ENCODE peak calls at places on chromosomes 11 and 22, in ten cellular contexts. B, E, T, J, H, W, X, R, S and G are unnamed samples.

GRCh38 chr11:27201454-27202302 is 161.1 kb downstream of the BBOX1 start:
- DNase-seq in B (no peak), S (peak), X (no peak), J (no peak), E (peak), R (no peak), T (peak), W (no peak), H (peak), G (peak)

GRCh38 chr22:42644422-42645340 is 4.3 kb upstream of the ATP5MGL start:
- DNase-seq in T (no peak), B (no peak), J (no peak), R (no peak), W (peak), X (no peak), H (peak), S (peak), E (peak), G (peak)

GRCh38 chr11:112225753-112226061 is 521 bp upstream of the PTS start:
- DNase-seq in X (no peak), B (no peak), H (no peak), J (no peak), S (no peak), W (no peak), E (peak), T (no peak), R (no peak), G (peak)

GRCh38 chr11:8267280-8267679 is 3.6 kb upstream of the LMO1 start:
- DNase-seq in R (no peak), X (no peak), J (no peak), B (no peak), H (no peak), W (no peak), T (peak), S (no peak), E (no peak), G (no peak)

GRCh38 chr11:9726313-9727022 is 62.6 kb downstream of the SWAP70 start:
- DNase-seq in X (peak), R (no peak), J (no peak), E (peak), T (no peak), W (peak), H (no peak), S (no peak), B (peak), G (peak)

GRCh38 chr11:119092880-119093665 is 8.4 kb downstream of the HMBS start:
- DNase-seq in J (no peak), E (no peak), T (no peak), X (no peak), S (no peak), R (no peak), B (no peak), H (no peak), W (peak), G (peak)

GRCh38 chr11:71279916-71280645 is 27.7 kb upstream of the SHANK2 start:
- DNase-seq in W (no peak), H (no peak), X (no peak), T (peak), J (no peak), E (no peak), R (no peak), S (no peak), B (no peak), G (no peak)

GRCh38 chr22:39592104-39593060 is 21.8 kb downstream of the CACNA1I start:
- DNase-seq in W (peak), E (peak), J (peak), R (peak), S (no peak), H (no peak), T (no peak), B (peak), X (no peak), G (peak)

GRCh38 chr22:44595841-44596341 is 97.9 kb upstream of the RTL6 start:
- DNase-seq in E (no peak), B (no peak), J (no peak), R (no peak), T (no peak), W (peak), X (no peak), H (no peak), S (no peak), G (peak)

GRCh38 chr22:42214625-42215415 is 55.6 kb downstream of the TCF20 start:
- DNase-seq in J (peak), T (no peak), B (no peak), H (peak), X (no peak), R (peak), W (no peak), S (peak), E (no peak), G (no peak)

GRCh38 chr11:19968860-19969259 is 191.4 kb downstream of the DBX1 start:
- DNase-seq in E (no peak), J (no peak), H (no peak), B (no peak), T (no peak), S (no peak), R (no peak), X (no peak), W (no peak), G (no peak)

GRCh38 chr11:86743223-86744118 is 56.9 kb upstream of the PRSS23 start:
- DNase-seq in T (no peak), R (no peak), S (no peak), X (no peak), H (no peak), B (peak), W (peak), J (no peak), E (peak), G (peak)

GRCh38 chr11:36023922-36024321 is 80.1 kb downstream of the LDLRAD3 start:
- DNase-seq in T (no peak), J (no peak), E (no peak), H (no peak), S (no peak), W (peak), X (no peak), B (no peak), R (no peak), G (no peak)

GRCh38 chr22:43011079-43011478 is 3.9 kb downstream of the PACSIN2 start:
- DNase-seq in S (no peak), J (no peak), W (no peak), X (no peak), H (no peak), T (peak), E (peak), R (no peak), B (no peak), G (no peak)

GRCh38 chr11:80365315-80365714 is 924.5 kb upstream of the TENM4 start:
- DNase-seq in X (peak), B (no peak), H (no peak), E (no peak), R (peak), T (no peak), W (no peak), J (no peak), S (no peak), G (no peak)

DNA sequence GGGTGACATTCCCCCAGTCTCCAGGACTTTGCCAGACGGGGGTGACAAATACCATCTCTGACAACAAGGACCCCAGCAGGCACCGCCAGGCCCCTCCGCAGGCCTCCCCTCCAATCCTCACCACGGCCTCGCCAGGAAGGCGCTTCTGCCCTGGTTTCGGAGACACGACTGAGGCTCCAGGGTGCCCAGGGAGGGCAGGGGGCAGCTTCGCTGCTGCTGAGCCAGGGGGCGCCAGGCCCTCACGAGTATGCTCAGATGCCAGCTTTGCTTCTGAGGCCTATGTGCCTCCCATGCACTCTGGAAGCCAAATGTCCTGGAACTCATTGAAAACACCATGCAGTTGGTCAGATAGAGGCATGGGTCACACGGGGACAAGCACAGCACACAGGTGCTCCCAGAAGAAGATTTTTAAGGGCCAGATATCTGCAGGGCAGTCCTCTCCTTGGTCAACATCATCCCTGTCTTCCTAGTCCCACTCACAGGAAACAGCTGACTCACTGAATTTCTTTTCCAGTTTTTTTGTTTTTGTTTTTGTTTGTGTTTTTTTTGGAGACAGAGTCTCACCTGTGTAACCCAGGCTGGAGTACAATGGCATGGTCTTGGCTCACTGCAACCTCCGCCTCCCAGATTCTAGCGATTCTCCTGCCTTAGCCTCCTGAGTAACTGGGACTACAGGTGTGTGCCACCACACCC is 19.9 kb downstream of the BID start:
- DNase-seq in B (no peak), T (no peak), R (peak), J (no peak), S (peak), X (no peak), E (no peak), H (no peak), W (no peak), G (no peak)
- TF ChIP-seq CTCF in B (peak), T (peak), R (peak), J (no peak), S (peak), X (peak), E (no peak), H (peak), W (peak), G (peak)

GRCh38 chr11:100930185-100930778 is 199.3 kb downstream of the PGR start:
- DNase-seq in S (no peak), E (peak), B (peak), H (no peak), W (peak), T (no peak), J (no peak), X (no peak), R (peak), G (peak)
- TF ChIP-seq CTCF in S (peak), E (peak), B (peak), H (peak), W (peak), T (peak), J (peak), X (peak), R (peak), G (peak)

DNA sequence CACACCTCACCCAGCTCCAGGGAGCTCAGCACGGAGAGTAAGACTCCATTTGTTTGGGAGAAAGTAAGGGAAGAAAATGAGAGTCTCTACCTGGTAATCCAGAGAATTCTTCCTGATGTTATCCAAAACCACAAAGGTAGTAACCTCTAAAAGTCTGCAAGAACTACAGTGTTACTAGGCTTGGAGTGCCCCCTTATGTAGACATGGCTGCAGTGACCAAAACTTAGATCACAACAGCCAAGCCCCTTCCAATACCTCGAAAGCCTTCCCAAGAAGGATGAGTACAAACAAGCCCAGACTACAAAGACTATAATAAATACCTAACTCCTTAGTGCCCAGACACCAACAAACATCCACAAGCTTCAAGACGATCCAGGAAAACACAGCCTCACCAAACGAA is 4.9 kb downstream of the UBE2L6 start:
- DNase-seq in J (no peak), S (no peak), X (no peak), E (no peak), H (no peak), R (no peak), W (no peak), B (no peak), T (no peak), G (no peak)
- TF ChIP-seq CTCF in J (no peak), S (no peak), X (no peak), E (no peak), H (no peak), R (peak), W (no peak), B (no peak), T (peak), G (no peak)

GRCh38 chr11:18853086-18853720 is 61.6 kb upstream of the PTPN5 start:
- DNase-seq in J (no peak), T (no peak), B (peak), R (peak), E (peak), H (no peak), S (no peak), X (peak), W (peak), G (peak)
- TF ChIP-seq CTCF in J (peak), T (peak), B (peak), R (peak), E (peak), H (no peak), S (peak), X (peak), W (peak), G (peak)

DNA sequence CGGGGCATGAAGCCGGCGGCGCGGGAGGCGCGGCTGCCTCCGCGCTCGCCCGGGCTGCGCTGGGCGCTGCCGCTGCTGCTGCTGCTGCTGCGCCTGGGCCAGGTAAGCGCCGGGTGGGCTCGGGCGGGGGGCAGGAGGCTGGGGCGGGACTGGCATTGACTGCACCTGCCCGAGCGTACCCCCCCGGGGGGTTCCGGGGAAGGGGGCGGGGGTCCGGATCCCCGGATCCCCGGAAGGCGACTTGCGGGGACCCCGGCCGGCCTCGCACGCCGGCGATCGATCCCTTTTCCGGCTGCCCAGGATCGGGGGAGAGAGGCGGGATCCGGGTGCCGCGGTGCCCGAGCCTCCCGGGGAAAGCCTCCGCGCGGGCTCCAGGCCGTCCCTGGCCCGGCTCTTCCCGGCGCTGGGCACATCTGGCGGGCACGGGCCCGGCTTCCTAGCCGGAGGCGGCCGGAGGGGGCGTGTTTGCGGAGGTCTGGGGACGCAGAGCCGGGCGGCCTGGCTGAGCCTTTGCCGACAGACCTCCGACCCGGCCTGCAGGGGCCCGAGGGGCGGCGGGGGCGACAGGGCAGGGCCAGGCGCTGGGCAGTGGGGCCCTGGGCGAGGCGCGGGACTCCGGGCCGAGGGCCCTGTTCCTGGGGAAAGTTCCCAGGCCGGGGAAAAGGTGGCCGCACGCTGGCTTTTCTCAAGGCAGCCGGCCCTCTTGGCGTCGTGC is 705 bp downstream of the PTPRJ start:
- DNase-seq in R (peak), E (peak), S (peak), T (no peak), B (no peak), X (peak), H (peak), J (peak), W (peak), G (peak)
- TF ChIP-seq CTCF in R (peak), E (peak), S (peak), T (peak), B (no peak), X (no peak), H (peak), J (no peak), W (peak), G (peak)

GRCh38 chr22:27113211-27114030 is 456.0 kb downstream of the MIAT start:
- DNase-seq in J (no peak), R (no peak), H (peak), B (peak), S (peak), E (peak), X (no peak), T (peak), W (peak), G (peak)
- TF ChIP-seq CTCF in J (no peak), R (no peak), H (peak), B (no peak), S (no peak), E (no peak), X (no peak), T (no peak), W (no peak), G (no peak)

GRCh38 chr11:2698386-2699184 is 1.2 kb downstream of the KCNQ1OT1 start:
- DNase-seq in T (peak), H (peak), X (no peak), S (no peak), R (no peak), B (no peak), W (no peak), J (no peak), E (no peak), G (no peak)
- TF ChIP-seq CTCF in T (peak), H (no peak), X (no peak), S (no peak), R (no peak), B (no peak), W (no peak), J (no peak), E (no peak), G (peak)

GRCh38 chr22:49634006-49634772 is 193.5 kb downstream of the BRD1 start:
- DNase-seq in T (no peak), J (no peak), E (no peak), R (no peak), B (no peak), W (no peak), H (no peak), S (peak), X (no peak), G (no peak)

GRCh38 chr22:49629586-49630447 is 197.9 kb downstream of the BRD1 start:
- DNase-seq in B (no peak), W (no peak), T (no peak), E (peak), H (no peak), X (no peak), S (peak), J (no peak), R (no peak), G (no peak)

GRCh38 chr22:49630448-49630946 is 197.2 kb downstream of the BRD1 start:
- DNase-seq in T (no peak), R (peak), W (no peak), E (no peak), X (no peak), S (no peak), J (no peak), H (no peak), B (no peak), G (no peak)

GRCh38 chr22:49633010-49633324 is 194.7 kb downstream of the BRD1 start:
- DNase-seq in S (peak), R (peak), J (no peak), E (no peak), X (no peak), H (peak), B (no peak), T (no peak), W (no peak), G (no peak)

GRCh38 chr22:49632199-49633009 is 195.3 kb downstream of the BRD1 start:
- DNase-seq in R (peak), J (no peak), E (peak), X (no peak), W (peak), S (peak), B (peak), H (peak), T (peak), G (peak)
- TF ChIP-seq CTCF in R (peak), J (no peak), E (peak), X (no peak), W (peak), S (peak), B (peak), H (peak), T (peak), G (peak)

GRCh38 chr11:79156031-79156430 is 284.8 kb downstream of the TENM4 start:
- DNase-seq in R (no peak), E (no peak), H (no peak), X (no peak), J (no peak), W (no peak), S (no peak), B (no peak), T (no peak), G (no peak)

GRCh38 chr11:79155237-79155636 is 285.6 kb downstream of the TENM4 start:
- DNase-seq in S (no peak), H (no peak), W (no peak), E (no peak), B (no peak), X (no peak), R (no peak), J (no peak), T (no peak), G (no peak)

GRCh38 chr11:79160786-79161403 is 279.9 kb downstream of the TENM4 start:
- DNase-seq in J (no peak), S (no peak), X (no peak), R (peak), E (peak), W (no peak), B (no peak), T (no peak), H (no peak), G (peak)

GRCh38 chr11:79157738-79158137 is 283.1 kb downstream of the TENM4 start:
- DNase-seq in E (no peak), J (no peak), B (no peak), H (no peak), T (no peak), X (no peak), R (no peak), S (no peak), W (no peak), G (no peak)

DNA sequence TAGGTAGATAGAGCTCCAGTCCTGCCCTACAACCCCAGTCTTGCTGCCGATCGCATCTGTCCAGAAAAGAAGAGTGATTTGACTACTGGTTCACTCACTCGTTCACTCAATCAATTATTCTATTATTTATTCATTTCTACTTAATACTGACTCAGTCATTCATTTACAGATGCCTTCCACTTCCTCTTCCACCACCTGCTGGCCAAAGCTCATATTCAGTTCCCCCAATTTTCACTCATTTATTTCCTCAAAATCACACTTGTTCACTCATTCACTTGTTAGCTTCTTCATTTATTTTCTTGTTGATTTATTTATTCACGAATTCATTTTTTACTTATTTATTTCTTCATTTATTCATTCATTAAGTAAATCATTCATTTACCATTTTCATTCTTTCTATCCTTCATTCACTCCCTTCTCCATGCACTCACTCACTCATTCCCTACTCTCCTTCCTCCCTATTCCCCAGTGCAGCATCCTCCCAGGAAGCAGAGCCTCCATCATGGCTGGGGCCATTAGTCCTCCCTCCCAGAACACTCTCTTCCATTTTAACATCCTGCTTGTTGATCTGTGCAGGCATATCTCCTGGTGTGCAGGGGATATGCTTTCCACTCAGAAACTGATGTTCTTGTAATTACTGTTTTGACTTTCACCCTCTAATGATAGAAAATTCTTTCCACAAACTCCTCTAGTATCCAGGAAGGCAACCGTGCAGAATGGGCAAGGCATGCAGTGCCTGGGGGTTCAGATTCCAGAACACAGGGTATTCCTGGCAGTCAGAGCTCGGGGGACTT is 281.0 kb downstream of the TENM4 start:
- DNase-seq in E (no peak), W (no peak), J (no peak), T (no peak), X (no peak), H (no peak), B (no peak), R (no peak), S (no peak), G (no peak)
- TF ChIP-seq CTCF in E (peak), W (no peak), J (peak), T (peak), X (peak), H (no peak), B (no peak), R (peak), S (no peak), G (peak)

DNA sequence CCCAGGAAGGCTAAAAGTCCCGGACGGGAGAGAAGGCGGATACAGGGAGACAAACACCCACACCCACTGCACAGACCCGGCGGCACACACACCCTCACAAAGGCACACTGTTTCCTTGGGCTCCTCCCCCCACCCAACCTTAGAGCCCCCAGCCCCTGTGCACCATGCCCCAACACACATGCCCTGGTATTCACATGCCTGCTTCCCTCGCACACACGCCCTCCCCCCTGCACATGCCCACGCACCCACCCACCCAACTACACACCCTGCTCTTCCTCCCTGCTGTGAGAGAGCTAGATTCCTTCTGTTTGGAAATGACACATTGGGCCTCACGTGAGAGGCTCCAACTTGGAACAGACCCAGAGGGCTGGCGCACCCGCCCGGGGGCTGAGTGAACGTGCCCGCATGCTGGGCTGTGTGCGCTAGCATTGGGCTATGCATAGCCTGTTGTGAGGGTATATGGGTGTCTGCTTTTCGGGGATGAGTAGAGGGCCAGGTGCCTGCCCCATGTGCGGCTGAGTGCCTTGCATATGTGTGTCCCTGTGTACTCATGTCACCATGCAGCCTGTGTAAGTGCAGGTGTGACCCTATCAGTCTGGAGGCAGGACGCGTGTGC is 518 bp upstream of the CHRM1 start:
- DNase-seq in E (no peak), H (no peak), T (no peak), W (no peak), J (no peak), X (no peak), S (peak), B (no peak), R (peak), G (no peak)
- TF ChIP-seq CTCF in E (no peak), H (no peak), T (no peak), W (no peak), J (no peak), X (no peak), S (no peak), B (no peak), R (no peak), G (no peak)